ENCODE peak calls at places on chromosome 9, in nine cellular contexts. One of them, this sample, is unnamed.

GRCh38 chr9:95506438-95506691 is 10.4 kb downstream of the PTCH1 start:
- DNase-seq in body of pancreas: peak
- DNase-seq in tibial nerve: no peak
- DNase-seq in heart right ventricle: peak
- DNase-seq in IMR-90: peak
- DNase-seq in RWPE1: no peak
- DNase-seq in PC-3: peak
- DNase-seq in neural crest cell: no peak
- DNase-seq in cardiac muscle cell: peak
- DNase-seq in this sample: peak

GRCh38 chr9:89187950-89188349 is 9.3 kb upstream of the SHC3 start:
- DNase-seq in body of pancreas: no peak
- DNase-seq in tibial nerve: no peak
- DNase-seq in heart right ventricle: no peak
- DNase-seq in IMR-90: no peak
- DNase-seq in RWPE1: no peak
- DNase-seq in PC-3: no peak
- DNase-seq in neural crest cell: no peak
- DNase-seq in cardiac muscle cell: no peak
- DNase-seq in this sample: no peak

GRCh38 chr9:114799441-114799840 is 6.4 kb downstream of the TNFSF15 start:
- DNase-seq in body of pancreas: no peak
- DNase-seq in tibial nerve: no peak
- DNase-seq in heart right ventricle: no peak
- DNase-seq in IMR-90: no peak
- DNase-seq in RWPE1: no peak
- DNase-seq in PC-3: no peak
- DNase-seq in neural crest cell: peak
- DNase-seq in cardiac muscle cell: peak
- DNase-seq in this sample: no peak

GRCh38 chr9:105295986-105296385 is 51.5 kb downstream of the SLC44A1 start:
- DNase-seq in body of pancreas: no peak
- DNase-seq in tibial nerve: no peak
- DNase-seq in heart right ventricle: no peak
- DNase-seq in IMR-90: no peak
- DNase-seq in RWPE1: no peak
- DNase-seq in PC-3: no peak
- DNase-seq in neural crest cell: no peak
- DNase-seq in cardiac muscle cell: no peak
- DNase-seq in this sample: no peak

GRCh38 chr9:105241356-105242043 is 3.0 kb upstream of the SLC44A1 start:
- DNase-seq in body of pancreas: no peak
- DNase-seq in tibial nerve: no peak
- DNase-seq in heart right ventricle: no peak
- DNase-seq in IMR-90: no peak
- DNase-seq in RWPE1: no peak
- DNase-seq in PC-3: no peak
- DNase-seq in neural crest cell: no peak
- DNase-seq in cardiac muscle cell: no peak
- DNase-seq in this sample: no peak

GRCh38 chr9:133709716-133710571 is 28.2 kb downstream of the SARDH start:
- DNase-seq in body of pancreas: no peak
- DNase-seq in tibial nerve: no peak
- DNase-seq in heart right ventricle: no peak
- DNase-seq in IMR-90: no peak
- DNase-seq in RWPE1: no peak
- DNase-seq in PC-3: no peak
- DNase-seq in neural crest cell: no peak
- DNase-seq in cardiac muscle cell: no peak
- DNase-seq in this sample: peak

GRCh38 chr9:81032030-81032572 is 657.2 kb downstream of the TLE1 start:
- DNase-seq in body of pancreas: peak
- DNase-seq in tibial nerve: no peak
- DNase-seq in heart right ventricle: peak
- DNase-seq in IMR-90: peak
- DNase-seq in RWPE1: peak
- DNase-seq in PC-3: peak
- DNase-seq in neural crest cell: no peak
- DNase-seq in cardiac muscle cell: no peak
- DNase-seq in this sample: no peak

GRCh38 chr9:83132768-83133167 is 69.8 kb upstream of the RASEF start:
- DNase-seq in body of pancreas: peak
- DNase-seq in tibial nerve: no peak
- DNase-seq in heart right ventricle: no peak
- DNase-seq in IMR-90: no peak
- DNase-seq in RWPE1: no peak
- DNase-seq in PC-3: no peak
- DNase-seq in neural crest cell: no peak
- DNase-seq in cardiac muscle cell: no peak
- DNase-seq in this sample: no peak

GRCh38 chr9:123268240-123268949 is at the start of gene STRBP:
- DNase-seq in body of pancreas: peak
- DNase-seq in tibial nerve: peak
- DNase-seq in heart right ventricle: peak
- DNase-seq in IMR-90: peak
- DNase-seq in RWPE1: peak
- DNase-seq in PC-3: peak
- DNase-seq in neural crest cell: peak
- DNase-seq in cardiac muscle cell: peak
- DNase-seq in this sample: peak

DNA sequence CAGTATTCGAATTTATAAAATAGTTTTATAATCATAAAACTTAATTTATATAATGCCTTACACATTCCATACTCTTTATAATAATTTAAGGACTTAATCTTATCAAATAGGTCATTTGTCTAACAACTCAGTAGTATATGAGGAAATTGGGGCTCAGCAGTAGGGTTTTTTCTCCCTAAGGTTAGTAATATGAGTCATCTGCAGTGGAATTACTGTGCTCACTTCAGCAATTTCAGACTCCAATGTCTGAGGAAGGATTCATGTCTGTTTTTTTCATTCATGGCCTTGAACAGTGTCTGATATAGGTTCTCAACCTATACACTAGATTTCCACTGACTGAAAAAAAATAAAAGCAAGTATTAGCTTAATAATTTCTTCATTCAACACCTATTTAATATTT is 7.4 kb downstream of the DMRTA1 start:
- DNase-seq in body of pancreas: no peak
- DNase-seq in tibial nerve: no peak
- DNase-seq in heart right ventricle: no peak
- DNase-seq in IMR-90: no peak
- DNase-seq in RWPE1: no peak
- DNase-seq in PC-3: no peak
- DNase-seq in neural crest cell: no peak
- DNase-seq in cardiac muscle cell: no peak
- DNase-seq in this sample: no peak
- TF ChIP-seq CTCF in body of pancreas: no peak
- TF ChIP-seq CTCF in tibial nerve: no peak
- TF ChIP-seq CTCF in heart right ventricle: no peak
- TF ChIP-seq CTCF in IMR-90: no peak
- TF ChIP-seq CTCF in RWPE1: no peak
- TF ChIP-seq CTCF in PC-3: no peak
- TF ChIP-seq CTCF in neural crest cell: no peak
- TF ChIP-seq CTCF in cardiac muscle cell: no peak
- TF ChIP-seq CTCF in this sample: no peak

DNA sequence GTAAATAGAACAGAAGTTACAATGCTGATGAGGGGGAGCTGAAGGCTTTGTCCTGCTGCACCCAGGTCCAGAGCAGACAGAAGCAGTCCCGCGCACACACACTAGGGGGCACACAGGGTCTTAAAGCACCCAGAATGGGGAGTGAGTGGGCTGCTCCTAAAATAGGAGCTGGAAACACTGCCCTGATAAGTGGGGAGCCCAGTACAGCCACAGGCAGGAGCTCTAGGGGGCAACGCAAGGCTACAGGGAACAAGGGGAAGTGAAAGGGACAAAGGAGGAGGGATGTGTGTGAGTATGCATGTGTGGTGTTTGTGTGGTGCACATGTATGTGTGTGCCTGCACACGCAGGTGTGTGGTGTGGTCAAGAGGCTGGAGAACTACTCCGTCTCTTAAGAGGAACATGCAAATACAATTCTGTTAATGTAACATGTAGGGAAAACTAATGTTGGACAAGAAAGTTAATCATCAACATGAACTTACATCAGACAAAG is 191.5 kb downstream of the ROR2 start:
- DNase-seq in body of pancreas: peak
- DNase-seq in tibial nerve: no peak
- DNase-seq in heart right ventricle: no peak
- DNase-seq in IMR-90: peak
- DNase-seq in RWPE1: peak
- DNase-seq in PC-3: peak
- DNase-seq in neural crest cell: peak
- DNase-seq in cardiac muscle cell: peak
- DNase-seq in this sample: peak
- TF ChIP-seq CTCF in body of pancreas: no peak
- TF ChIP-seq CTCF in tibial nerve: no peak
- TF ChIP-seq CTCF in heart right ventricle: peak
- TF ChIP-seq CTCF in IMR-90: peak
- TF ChIP-seq CTCF in RWPE1: peak
- TF ChIP-seq CTCF in PC-3: peak
- TF ChIP-seq CTCF in neural crest cell: peak
- TF ChIP-seq CTCF in cardiac muscle cell: peak
- TF ChIP-seq CTCF in this sample: peak

GRCh38 chr9:37206121-37206620 is 85.8 kb downstream of the ZCCHC7 start:
- DNase-seq in body of pancreas: no peak
- DNase-seq in tibial nerve: no peak
- DNase-seq in heart right ventricle: no peak
- DNase-seq in IMR-90: no peak
- DNase-seq in RWPE1: no peak
- DNase-seq in PC-3: no peak
- DNase-seq in neural crest cell: no peak
- DNase-seq in cardiac muscle cell: no peak
- DNase-seq in this sample: no peak

GRCh38 chr9:37215456-37216229 is 95.3 kb downstream of the ZCCHC7 start:
- DNase-seq in body of pancreas: no peak
- DNase-seq in tibial nerve: no peak
- DNase-seq in heart right ventricle: no peak
- DNase-seq in IMR-90: peak
- DNase-seq in RWPE1: peak
- DNase-seq in PC-3: peak
- DNase-seq in neural crest cell: no peak
- DNase-seq in cardiac muscle cell: no peak
- DNase-seq in this sample: no peak

GRCh38 chr9:37210737-37211523 is 90.6 kb downstream of the ZCCHC7 start:
- DNase-seq in body of pancreas: no peak
- DNase-seq in tibial nerve: no peak
- DNase-seq in heart right ventricle: no peak
- DNase-seq in IMR-90: peak
- DNase-seq in RWPE1: no peak
- DNase-seq in PC-3: no peak
- DNase-seq in neural crest cell: no peak
- DNase-seq in cardiac muscle cell: no peak
- DNase-seq in this sample: no peak

GRCh38 chr9:37212435-37212834 is 92.1 kb downstream of the ZCCHC7 start:
- DNase-seq in body of pancreas: no peak
- DNase-seq in tibial nerve: no peak
- DNase-seq in heart right ventricle: no peak
- DNase-seq in IMR-90: no peak
- DNase-seq in RWPE1: no peak
- DNase-seq in PC-3: no peak
- DNase-seq in neural crest cell: no peak
- DNase-seq in cardiac muscle cell: no peak
- DNase-seq in this sample: no peak

DNA sequence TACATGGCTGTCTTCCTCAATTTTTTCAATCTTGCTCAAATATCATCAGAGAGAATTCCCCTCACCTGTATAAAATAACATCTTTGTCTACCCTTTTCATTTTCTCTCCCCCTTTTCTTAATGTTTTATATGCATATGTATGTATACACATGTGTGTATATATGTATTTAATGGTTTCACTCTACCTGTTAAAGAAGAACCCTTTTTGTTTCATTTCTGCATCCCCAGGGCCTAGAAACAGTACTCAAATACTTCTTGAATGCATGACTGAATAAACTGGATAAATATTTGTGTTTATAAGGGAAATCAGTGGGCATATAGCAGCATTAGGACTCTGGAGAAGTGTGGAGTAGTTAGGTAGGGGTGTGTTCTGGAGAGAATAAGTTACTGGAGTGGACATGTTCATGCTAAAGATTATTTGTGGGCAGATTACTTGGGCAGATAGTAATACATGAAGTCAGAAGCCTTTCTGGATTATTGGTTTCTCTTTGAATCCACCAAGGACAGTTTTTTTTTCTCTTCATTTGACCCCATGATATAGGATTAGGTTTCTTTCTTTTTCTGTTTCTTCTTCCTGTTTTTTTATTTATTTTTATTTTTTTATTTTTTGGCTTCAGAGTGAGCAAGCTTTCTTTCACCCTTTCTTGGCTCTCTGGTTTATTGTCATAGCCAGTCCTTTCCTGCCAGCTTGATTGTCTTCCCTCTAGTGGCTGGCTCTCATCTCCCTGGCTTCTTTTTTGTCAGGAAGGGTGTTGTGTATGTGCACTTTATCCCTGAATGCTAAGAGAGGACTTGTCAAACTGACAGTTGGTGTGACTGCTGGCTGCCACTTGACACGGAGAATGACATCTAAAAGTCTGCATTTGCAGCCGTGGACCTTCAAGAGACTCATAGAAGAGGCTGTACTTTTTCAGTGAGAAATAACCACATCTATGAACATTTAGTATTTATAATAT is 89.3 kb downstream of the ZCCHC7 start:
- DNase-seq in body of pancreas: no peak
- DNase-seq in tibial nerve: no peak
- DNase-seq in heart right ventricle: no peak
- DNase-seq in IMR-90: no peak
- DNase-seq in RWPE1: no peak
- DNase-seq in PC-3: peak
- DNase-seq in neural crest cell: no peak
- DNase-seq in cardiac muscle cell: peak
- DNase-seq in this sample: no peak
- TF ChIP-seq CTCF in body of pancreas: no peak
- TF ChIP-seq CTCF in tibial nerve: no peak
- TF ChIP-seq CTCF in heart right ventricle: peak
- TF ChIP-seq CTCF in IMR-90: no peak
- TF ChIP-seq CTCF in RWPE1: no peak
- TF ChIP-seq CTCF in PC-3: no peak
- TF ChIP-seq CTCF in neural crest cell: no peak
- TF ChIP-seq CTCF in cardiac muscle cell: peak
- TF ChIP-seq CTCF in this sample: no peak

GRCh38 chr9:71589612-71590011 is 178.7 kb downstream of the CEMIP2 start:
- DNase-seq in body of pancreas: no peak
- DNase-seq in tibial nerve: no peak
- DNase-seq in heart right ventricle: peak
- DNase-seq in IMR-90: no peak
- DNase-seq in RWPE1: no peak
- DNase-seq in PC-3: no peak
- DNase-seq in neural crest cell: no peak
- DNase-seq in cardiac muscle cell: no peak
- DNase-seq in this sample: no peak

GRCh38 chr9:71592400-71592799 is 175.9 kb downstream of the CEMIP2 start:
- DNase-seq in body of pancreas: no peak
- DNase-seq in tibial nerve: no peak
- DNase-seq in heart right ventricle: no peak
- DNase-seq in IMR-90: peak
- DNase-seq in RWPE1: peak
- DNase-seq in PC-3: peak
- DNase-seq in neural crest cell: no peak
- DNase-seq in cardiac muscle cell: no peak
- DNase-seq in this sample: no peak

GRCh38 chr9:71590362-71590761 is 178.0 kb downstream of the CEMIP2 start:
- DNase-seq in body of pancreas: no peak
- DNase-seq in tibial nerve: no peak
- DNase-seq in heart right ventricle: no peak
- DNase-seq in IMR-90: no peak
- DNase-seq in RWPE1: no peak
- DNase-seq in PC-3: no peak
- DNase-seq in neural crest cell: no peak
- DNase-seq in cardiac muscle cell: no peak
- DNase-seq in this sample: no peak

GRCh38 chr9:71594566-71594965 is 173.7 kb downstream of the CEMIP2 start:
- DNase-seq in body of pancreas: no peak
- DNase-seq in tibial nerve: no peak
- DNase-seq in heart right ventricle: no peak
- DNase-seq in IMR-90: no peak
- DNase-seq in RWPE1: no peak
- DNase-seq in PC-3: no peak
- DNase-seq in neural crest cell: no peak
- DNase-seq in cardiac muscle cell: no peak
- DNase-seq in this sample: no peak
- TF ChIP-seq CTCF in body of pancreas: no peak
- TF ChIP-seq CTCF in tibial nerve: no peak
- TF ChIP-seq CTCF in heart right ventricle: no peak
- TF ChIP-seq CTCF in IMR-90: no peak
- TF ChIP-seq CTCF in RWPE1: no peak
- TF ChIP-seq CTCF in PC-3: no peak
- TF ChIP-seq CTCF in neural crest cell: no peak
- TF ChIP-seq CTCF in cardiac muscle cell: no peak
- TF ChIP-seq CTCF in this sample: no peak